ENCODE peak calls at places on chromosomes 5 and 9, in five cellular contexts. M is HFFc6, P is skeletal muscle cell, D is prostate gland, E is ovary. K is an unnamed sample.

GRCh38 chr9:17739022-17739421 is 160.2 kb downstream of the SH3GL2 start:
- DNase-seq in P (no peak), D (no peak), E (no peak), M (no peak), K (no peak)

GRCh38 chr5:15252331-15252730 is 247.6 kb upstream of the FBXL7 start:
- DNase-seq in D (no peak), P (no peak), E (no peak), M (no peak), K (no peak)

GRCh38 chr9:115164511-115164974 is 46.6 kb upstream of the TNC start:
- DNase-seq in P (no peak), E (no peak), D (peak), M (peak), K (peak)

GRCh38 chr5:54083245-54083644 is 227.1 kb downstream of the ARL15 start:
- DNase-seq in E (no peak), D (no peak), M (no peak), P (no peak), K (no peak)

GRCh38 chr9:76374702-76375543 is 19.3 kb downstream of the RFK start:
- DNase-seq in P (peak), D (no peak), E (peak), M (peak), K (no peak)

GRCh38 chr9:71909887-71910601 is 949 bp downstream of the ABHD17B start:
- DNase-seq in E (peak), M (peak), P (no peak), D (peak), K (peak)

GRCh38 chr5:16540421-16540820 is 74.8 kb upstream of the ZNF622 start:
- DNase-seq in D (no peak), M (peak), P (peak), E (no peak), K (no peak)

GRCh38 chr9:76216161-76216649 is 178.0 kb downstream of the RFK start:
- DNase-seq in D (no peak), E (no peak), P (peak), M (peak), K (no peak)

GRCh38 chr5:142716963-142717362 is 31.1 kb upstream of the FGF1 start:
- DNase-seq in E (no peak), P (no peak), M (peak), D (peak), K (peak)

GRCh38 chr9:129962889-129963703 is 79.9 kb downstream of the FNBP1 start:
- DNase-seq in P (no peak), E (peak), M (peak), D (peak), K (no peak)

GRCh38 chr5:176497852-176498251 is 39.4 kb downstream of the RNF44 start:
- DNase-seq in M (peak), P (no peak), E (no peak), D (no peak), K (no peak)

GRCh38 chr9:7402704-7403389 is 396.7 kb downstream of the DMAC1 start:
- DNase-seq in E (no peak), D (no peak), M (no peak), P (peak), K (peak)

GRCh38 chr9:98207606-98208005 is 15.2 kb upstream of the CORO2A start:
- DNase-seq in P (no peak), D (no peak), M (no peak), E (no peak), K (no peak)

GRCh38 chr5:30959238-30959637 is 234.2 kb upstream of the CDH6 start:
- DNase-seq in M (no peak), E (no peak), P (no peak), D (no peak), K (no peak)

GRCh38 chr5:103804714-103805113 is 242.1 kb upstream of the NUDT12 start:
- DNase-seq in D (no peak), P (peak), M (no peak), E (no peak), K (no peak)

GRCh38 chr5:170307575-170308465 is 10.2 kb upstream of the LCP2 start:
- DNase-seq in M (peak), P (peak), E (peak), D (peak), K (no peak)

GRCh38 chr5:137215261-137215660 is 283.9 kb downstream of the SPOCK1 start:
- DNase-seq in M (no peak), E (no peak), P (no peak), D (no peak), K (no peak)

GRCh38 chr9:115008536-115008935 is 78.1 kb upstream of the TNFSF8 start:
- DNase-seq in E (no peak), P (peak), D (no peak), M (peak), K (no peak)

GRCh38 chr9:111952559-111952958 is 55.9 kb downstream of the UGCG start:
- DNase-seq in P (peak), E (no peak), M (peak), D (no peak), K (no peak)

GRCh38 chr5:18113724-18114123 is 479.5 kb downstream of the TAF11L14 start:
- DNase-seq in D (no peak), M (no peak), P (no peak), E (no peak), K (peak)